ENCODE peak calls at places on chromosomes 3 and 15, in seven cellular contexts. H is K562, G is SK-N-SH, A is H1, Z is HepG2, W is HCT116, Y is GM12878. V is an unnamed sample.

GRCh38 chr15:85333132-85333831 is 47.1 kb upstream of the AKAP13 start:
- DNase-seq in H (no peak), G (no peak), A (no peak), Z (no peak), W (no peak), Y (no peak), V (no peak)

GRCh38 chr3:20264900-20265567 is 79.0 kb upstream of the SGO1 start:
- DNase-seq in H (no peak), G (no peak), A (no peak), Z (no peak), W (no peak), Y (no peak), V (no peak)

GRCh38 chr3:196063049-196063448 is 18.8 kb downstream of the TFRC start:
- DNase-seq in H (no peak), G (no peak), A (no peak), Z (no peak), W (no peak), Y (no peak), V (no peak)

GRCh38 chr15:84654689-84655453 is 788 bp upstream of the WDR73 start:
- DNase-seq in H (peak), G (peak), A (peak), Z (peak), W (peak), Y (no peak), V (peak)

GRCh38 chr3:139327861-139328260 is 16.0 kb upstream of the MRPS22 start:
- DNase-seq in H (no peak), G (no peak), A (no peak), Z (no peak), W (no peak), Y (no peak), V (no peak)

GRCh38 chr15:77002954-77003912 is 8.3 kb downstream of the PSTPIP1 start:
- DNase-seq in H (no peak), G (no peak), A (no peak), Z (no peak), W (no peak), Y (peak), V (no peak)

GRCh38 chr3:54356299-54357037 is 234.1 kb downstream of the CACNA2D3 start:
- DNase-seq in H (no peak), G (no peak), A (no peak), Z (no peak), W (no peak), Y (no peak), V (no peak)

GRCh38 chr3:101992861-101993260 is 143.5 kb downstream of the NFKBIZ start:
- DNase-seq in H (no peak), G (no peak), A (no peak), Z (no peak), W (no peak), Y (no peak), V (no peak)

GRCh38 chr15:48149858-48150257 is 28.2 kb downstream of the MYEF2 start:
- DNase-seq in H (no peak), G (no peak), A (no peak), Z (no peak), W (no peak), Y (no peak), V (no peak)

GRCh38 chr15:89143503-89144162 is 55.4 kb downstream of the ABHD2 start:
- DNase-seq in H (no peak), G (peak), A (no peak), Z (no peak), W (no peak), Y (peak), V (no peak)

GRCh38 chr15:51290720-51291119 is 47.7 kb downstream of the CYP19A1 start:
- DNase-seq in H (no peak), G (no peak), A (no peak), Z (no peak), W (no peak), Y (no peak), V (no peak)

GRCh38 chr15:51284871-51285270 is 53.5 kb downstream of the CYP19A1 start:
- DNase-seq in H (no peak), G (no peak), A (no peak), Z (no peak), W (no peak), Y (no peak), V (no peak)

GRCh38 chr15:51288143-51289065 is 50.0 kb downstream of the CYP19A1 start:
- DNase-seq in H (no peak), G (no peak), A (no peak), Z (peak), W (no peak), Y (no peak), V (no peak)

GRCh38 chr15:51286816-51287215 is 51.6 kb downstream of the CYP19A1 start:
- DNase-seq in H (no peak), G (no peak), A (no peak), Z (peak), W (no peak), Y (no peak), V (no peak)

GRCh38 chr15:51289290-51289689 is 49.1 kb downstream of the CYP19A1 start:
- DNase-seq in H (no peak), G (no peak), A (no peak), Z (no peak), W (no peak), Y (no peak), V (no peak)
- TF ChIP-seq SIN3A in H (no peak), G (no peak), A (no peak), Z (no peak), W (no peak), Y (no peak), V (no peak)

GRCh38 chr3:100605358-100605757 is 4.0 kb upstream of the ADGRG7 start:
- DNase-seq in H (no peak), G (no peak), A (no peak), Z (no peak), W (no peak), Y (no peak), V (no peak)
- TF ChIP-seq SIN3A in H (no peak), G (no peak), A (no peak), Z (no peak), W (no peak), Y (no peak), V (no peak)

DNA sequence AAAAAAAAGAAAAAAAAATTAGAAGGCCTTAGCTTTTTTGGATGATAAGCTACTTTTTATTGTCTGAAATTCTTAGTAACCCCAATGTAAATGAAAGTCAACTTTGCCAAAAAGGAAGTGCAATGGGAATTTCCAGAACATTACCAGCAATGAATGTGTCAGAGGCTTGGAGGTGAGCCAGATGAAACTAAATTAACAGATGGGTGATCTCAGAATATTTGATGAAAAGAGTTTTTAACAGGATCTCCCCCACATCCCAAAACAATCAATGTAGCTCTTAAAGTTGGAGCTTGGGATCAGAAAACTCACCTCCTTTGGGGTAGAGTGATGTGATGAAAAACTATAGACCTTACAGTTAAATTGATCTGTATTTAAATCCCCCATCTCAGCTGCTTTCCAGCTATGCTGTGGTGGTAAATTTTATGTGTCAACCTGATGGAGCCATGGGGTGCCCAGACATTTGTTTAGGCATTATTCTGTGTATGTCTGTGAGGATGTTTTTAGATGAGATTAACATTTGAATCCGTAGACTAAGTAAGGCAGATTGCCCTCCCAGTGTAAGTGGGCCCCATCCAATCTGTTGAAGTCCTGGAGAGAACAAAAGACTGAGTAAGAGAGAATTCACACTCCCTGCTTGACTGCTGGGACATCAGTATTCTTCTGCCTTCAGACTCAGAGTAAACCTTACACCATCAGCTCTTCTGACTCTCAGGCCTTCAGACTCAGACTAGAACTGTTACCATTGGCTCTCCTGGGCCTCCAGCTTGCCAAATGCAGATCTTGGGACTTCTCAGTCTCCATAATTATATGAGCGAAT is 84.3 kb upstream of the TNFSF10 start:
- DNase-seq in H (no peak), G (no peak), A (no peak), Z (no peak), W (no peak), Y (no peak), V (no peak)
- TF ChIP-seq SIN3A in H (no peak), G (no peak), A (no peak), Z (no peak), W (no peak), Y (no peak), V (no peak)

GRCh38 chr15:32735948-32736347 is 18.1 kb downstream of the GREM1 start:
- DNase-seq in H (no peak), G (no peak), A (no peak), Z (no peak), W (no peak), Y (no peak), V (no peak)

GRCh38 chr15:32733276-32733675 is 15.5 kb downstream of the GREM1 start:
- DNase-seq in H (no peak), G (no peak), A (no peak), Z (no peak), W (no peak), Y (no peak), V (no peak)

GRCh38 chr15:32729700-32730099 is 11.9 kb downstream of the GREM1 start:
- DNase-seq in H (no peak), G (no peak), A (no peak), Z (no peak), W (no peak), Y (no peak), V (no peak)

GRCh38 chr15:32732574-32733157 is 14.9 kb downstream of the GREM1 start:
- DNase-seq in H (no peak), G (no peak), A (no peak), Z (no peak), W (no peak), Y (no peak), V (no peak)

DNA sequence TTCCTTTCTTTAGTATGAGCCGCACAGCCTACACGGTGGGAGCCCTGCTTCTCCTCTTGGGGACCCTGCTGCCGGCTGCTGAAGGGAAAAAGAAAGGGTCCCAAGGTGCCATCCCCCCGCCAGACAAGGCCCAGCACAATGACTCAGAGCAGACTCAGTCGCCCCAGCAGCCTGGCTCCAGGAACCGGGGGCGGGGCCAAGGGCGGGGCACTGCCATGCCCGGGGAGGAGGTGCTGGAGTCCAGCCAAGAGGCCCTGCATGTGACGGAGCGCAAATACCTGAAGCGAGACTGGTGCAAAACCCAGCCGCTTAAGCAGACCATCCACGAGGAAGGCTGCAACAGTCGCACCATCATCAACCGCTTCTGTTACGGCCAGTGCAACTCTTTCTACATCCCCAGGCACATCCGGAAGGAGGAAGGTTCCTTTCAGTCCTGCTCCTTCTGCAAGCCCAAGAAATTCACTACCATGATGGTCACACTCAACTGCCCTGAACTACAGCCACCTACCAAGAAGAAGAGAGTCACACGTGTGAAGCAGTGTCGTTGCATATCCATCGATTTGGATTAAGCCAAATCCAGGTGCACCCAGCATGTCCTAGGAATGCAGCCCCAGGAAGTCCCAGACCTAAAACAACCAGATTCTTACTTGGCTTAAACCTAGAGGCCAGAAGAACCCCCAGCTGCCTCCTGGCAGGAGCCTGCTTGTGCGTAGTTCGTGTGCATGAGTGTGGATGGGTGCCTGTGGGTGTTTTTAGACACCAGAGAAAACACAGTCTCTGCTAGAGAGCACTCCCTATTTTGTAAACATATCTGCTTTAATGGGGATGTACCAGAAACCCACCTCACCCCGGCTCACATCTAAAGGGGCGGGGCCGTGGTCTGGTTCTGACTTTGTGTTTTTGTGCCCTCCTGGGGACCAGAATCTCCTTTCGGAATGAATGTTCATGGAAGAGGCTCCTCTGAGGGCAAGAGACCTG is 13.2 kb downstream of the GREM1 start:
- DNase-seq in H (peak), G (no peak), A (peak), Z (peak), W (peak), Y (no peak), V (no peak)
- TF ChIP-seq SIN3A in H (no peak), G (no peak), A (no peak), Z (no peak), W (no peak), Y (no peak), V (no peak)

V was measured in Panc1.